ENCODE peak calls at places on chromosome 10, in four cellular contexts. One of them, this sample, is unnamed.

GRCh38 chr10:86663576-86664369 is 4.5 kb upstream of the LDB3 start:
- DNase-seq in cardiac muscle cell: no peak
- DNase-seq in MCF 10A: no peak
- DNase-seq in ELR: no peak
- DNase-seq in this sample: no peak

GRCh38 chr10:34305189-34305588 is 509.9 kb downstream of the PARD3 start:
- DNase-seq in ELR: no peak
- DNase-seq in cardiac muscle cell: peak; percentile 49
- DNase-seq in MCF 10A: peak; percentile 49
- DNase-seq in this sample: no peak

GRCh38 chr10:119246862-119247549 is 39.6 kb downstream of the GRK5 start:
- DNase-seq in cardiac muscle cell: no peak
- DNase-seq in ELR: peak; percentile 90
- DNase-seq in MCF 10A: peak; percentile 53
- DNase-seq in this sample: peak; percentile 40

GRCh38 chr10:7300327-7300726 is 110.5 kb downstream of the SFMBT2 start:
- DNase-seq in cardiac muscle cell: no peak
- DNase-seq in MCF 10A: no peak
- DNase-seq in ELR: no peak
- DNase-seq in this sample: peak; percentile 19

GRCh38 chr10:22824984-22825383 is 102.9 kb upstream of the ARMC3 start:
- DNase-seq in cardiac muscle cell: no peak
- DNase-seq in ELR: peak; percentile 94
- DNase-seq in MCF 10A: peak; percentile 33
- DNase-seq in this sample: peak; percentile 67

GRCh38 chr10:77616766-77617165 is 20.8 kb downstream of the KCNMA1 start:
- DNase-seq in MCF 10A: no peak
- DNase-seq in ELR: no peak
- DNase-seq in cardiac muscle cell: no peak
- DNase-seq in this sample: no peak

GRCh38 chr10:103750836-103751235 is 104.5 kb downstream of the SH3PXD2A start:
- DNase-seq in cardiac muscle cell: no peak
- DNase-seq in ELR: no peak
- DNase-seq in MCF 10A: no peak
- DNase-seq in this sample: no peak

GRCh38 chr10:110275140-110275729 is 29.5 kb downstream of the SMNDC1 start:
- DNase-seq in MCF 10A: no peak
- DNase-seq in ELR: no peak
- DNase-seq in cardiac muscle cell: no peak
- DNase-seq in this sample: no peak

GRCh38 chr10:91328320-91328984 is 81.7 kb upstream of the HECTD2 start:
- DNase-seq in ELR: no peak
- DNase-seq in MCF 10A: no peak
- DNase-seq in cardiac muscle cell: no peak
- DNase-seq in this sample: no peak

GRCh38 chr10:59176241-59177030 is at the start of gene PHYHIPL:
- DNase-seq in cardiac muscle cell: peak; percentile 55
- DNase-seq in ELR: no peak
- DNase-seq in MCF 10A: no peak
- DNase-seq in this sample: no peak

GRCh38 chr10:31700222-31700621 is 228.4 kb downstream of the ARHGAP12 start:
- DNase-seq in cardiac muscle cell: no peak
- DNase-seq in MCF 10A: no peak
- DNase-seq in ELR: no peak
- DNase-seq in this sample: no peak

GRCh38 chr10:79052311-79053080 is 16.3 kb upstream of the ZMIZ1 start:
- DNase-seq in ELR: peak; percentile 30
- DNase-seq in MCF 10A: no peak
- DNase-seq in cardiac muscle cell: peak; percentile 57
- DNase-seq in this sample: no peak

GRCh38 chr10:70417568-70417967 is 13.6 kb downstream of the EIF4EBP2 start:
- DNase-seq in MCF 10A: no peak
- DNase-seq in ELR: peak; percentile 27
- DNase-seq in cardiac muscle cell: no peak
- DNase-seq in this sample: no peak

GRCh38 chr10:77287647-77288120 is 349.9 kb downstream of the KCNMA1 start:
- DNase-seq in ELR: no peak
- DNase-seq in MCF 10A: no peak
- DNase-seq in cardiac muscle cell: peak; percentile 84
- DNase-seq in this sample: no peak

GRCh38 chr10:110168601-110169481 is 38.6 kb upstream of the MXI1 start:
- DNase-seq in cardiac muscle cell: peak; percentile 51
- DNase-seq in ELR: no peak
- DNase-seq in MCF 10A: no peak
- DNase-seq in this sample: no peak

GRCh38 chr10:1408656-1409358 is 328.5 kb downstream of the ADARB2 start:
- DNase-seq in cardiac muscle cell: no peak
- DNase-seq in ELR: no peak
- DNase-seq in MCF 10A: no peak
- DNase-seq in this sample: no peak

GRCh38 chr10:102554531-102554930 is 50.8 kb downstream of the SUFU start:
- DNase-seq in ELR: no peak
- DNase-seq in MCF 10A: no peak
- DNase-seq in cardiac muscle cell: no peak
- DNase-seq in this sample: no peak

GRCh38 chr10:14032406-14032998 is 298.2 kb downstream of the FRMD4A start:
- DNase-seq in cardiac muscle cell: peak; percentile 39
- DNase-seq in MCF 10A: no peak
- DNase-seq in ELR: peak; percentile 26
- DNase-seq in this sample: peak; percentile 20

GRCh38 chr10:24894309-24894708 is 58.1 kb downstream of the PRTFDC1 start:
- DNase-seq in ELR: peak; percentile 95
- DNase-seq in cardiac muscle cell: no peak
- DNase-seq in MCF 10A: peak; percentile 21
- DNase-seq in this sample: peak; percentile 99

GRCh38 chr10:86291616-86292340 is 74.8 kb downstream of the GRID1 start:
- DNase-seq in MCF 10A: peak; percentile 8
- DNase-seq in ELR: no peak
- DNase-seq in cardiac muscle cell: peak; percentile 24
- DNase-seq in this sample: no peak

GRCh38 chr10:69838853-69839252 is 37.1 kb downstream of the COL13A1 start:
- DNase-seq in cardiac muscle cell: no peak
- DNase-seq in ELR: peak; percentile 91
- DNase-seq in MCF 10A: peak; percentile 17
- DNase-seq in this sample: no peak

GRCh38 chr10:87960230-87960629 is 96.8 kb downstream of the PTEN start:
- DNase-seq in MCF 10A: peak; percentile 32
- DNase-seq in ELR: peak; percentile 85
- DNase-seq in cardiac muscle cell: no peak
- DNase-seq in this sample: no peak

GRCh38 chr10:132520147-132520811 is 17.3 kb upstream of the INPP5A start:
- DNase-seq in ELR: no peak
- DNase-seq in cardiac muscle cell: peak; percentile 80
- DNase-seq in MCF 10A: no peak
- DNase-seq in this sample: peak; percentile 92

GRCh38 chr10:4131407-4132215 is 346.6 kb upstream of the KLF6 start:
- DNase-seq in MCF 10A: peak; percentile 73
- DNase-seq in ELR: peak; percentile 90
- DNase-seq in cardiac muscle cell: no peak
- DNase-seq in this sample: peak; percentile 97

GRCh38 chr10:116038259-116038658 is 234.7 kb downstream of the GFRA1 start:
- DNase-seq in MCF 10A: peak; percentile 82
- DNase-seq in cardiac muscle cell: no peak
- DNase-seq in ELR: no peak
- DNase-seq in this sample: no peak

GRCh38 chr10:29317423-29318021 is 28.7 kb downstream of the LYZL1 start:
- DNase-seq in ELR: no peak
- DNase-seq in MCF 10A: no peak
- DNase-seq in cardiac muscle cell: no peak
- DNase-seq in this sample: no peak

GRCh38 chr10:87092861-87093460 is 1.7 kb downstream of the GLUD1 start:
- DNase-seq in MCF 10A: peak; percentile 69
- DNase-seq in cardiac muscle cell: peak; percentile 20
- DNase-seq in ELR: peak; percentile 44
- DNase-seq in this sample: peak; percentile 53

GRCh38 chr10:103553743-103554487 is 60.4 kb downstream of the NEURL1 start:
- DNase-seq in ELR: no peak
- DNase-seq in cardiac muscle cell: no peak
- DNase-seq in MCF 10A: no peak
- DNase-seq in this sample: no peak

GRCh38 chr10:98265403-98266378 is 2.3 kb downstream of the LOXL4 start:
- DNase-seq in MCF 10A: no peak
- DNase-seq in cardiac muscle cell: no peak
- DNase-seq in ELR: no peak
- DNase-seq in this sample: no peak

GRCh38 chr10:26860026-26860541 is 674 bp downstream of the ABI1 start:
- DNase-seq in ELR: peak; percentile 85
- DNase-seq in MCF 10A: peak; percentile 79
- DNase-seq in cardiac muscle cell: peak; percentile 72
- DNase-seq in this sample: peak; percentile 81

GRCh38 chr10:35517431-35518181 is 87.5 kb upstream of the GJD4 start:
- DNase-seq in MCF 10A: no peak
- DNase-seq in ELR: peak; percentile 39
- DNase-seq in cardiac muscle cell: no peak
- DNase-seq in this sample: peak; percentile 21

GRCh38 chr10:30359373-30360206 is 10.5 kb upstream of the MTPAP start:
- DNase-seq in ELR: peak; percentile 64
- DNase-seq in cardiac muscle cell: peak; percentile 74
- DNase-seq in MCF 10A: peak; percentile 75
- DNase-seq in this sample: peak; percentile 54

GRCh38 chr10:132143162-132143561 is 43.6 kb upstream of the DPYSL4 start:
- DNase-seq in ELR: no peak
- DNase-seq in cardiac muscle cell: no peak
- DNase-seq in MCF 10A: no peak
- DNase-seq in this sample: no peak

GRCh38 chr10:33295851-33296250 is 38.6 kb downstream of the NRP1 start:
- DNase-seq in MCF 10A: no peak
- DNase-seq in cardiac muscle cell: no peak
- DNase-seq in ELR: no peak
- DNase-seq in this sample: no peak

GRCh38 chr10:97174937-97175336 is 10.8 kb downstream of the SLIT1 start:
- DNase-seq in cardiac muscle cell: no peak
- DNase-seq in ELR: peak; percentile 9
- DNase-seq in MCF 10A: no peak
- DNase-seq in this sample: no peak

GRCh38 chr10:131700032-131700431 is 200.8 kb upstream of the PPP2R2D start:
- DNase-seq in ELR: no peak
- DNase-seq in cardiac muscle cell: no peak
- DNase-seq in MCF 10A: no peak
- DNase-seq in this sample: no peak

GRCh38 chr10:103759100-103759781 is 96.1 kb downstream of the SH3PXD2A start:
- DNase-seq in MCF 10A: peak; percentile 63
- DNase-seq in ELR: peak; percentile 83
- DNase-seq in cardiac muscle cell: peak; percentile 60
- DNase-seq in this sample: peak; percentile 74

GRCh38 chr10:112208981-112209380 is 25.4 kb upstream of the GPAM start:
- DNase-seq in ELR: peak; percentile 36
- DNase-seq in MCF 10A: no peak
- DNase-seq in cardiac muscle cell: no peak
- DNase-seq in this sample: peak; percentile 41